ENCODE peak calls at places on chromosomes 5 and 9, in five cellular contexts. K, H, T, D and O are unnamed samples.

GRCh38 chr5:1511037-1511436 is 12.7 kb downstream of the LPCAT1 start:
- DNase-seq in K (no peak), H (no peak), T (no peak), D (peak; percentile 13), O (no peak)

GRCh38 chr5:14574891-14575496 is 6.6 kb upstream of the OTULINL start:
- DNase-seq in K (no peak), H (no peak), T (no peak), D (no peak), O (peak; percentile 64)

GRCh38 chr5:171808951-171809350 is 23.3 kb downstream of the SMIM23 start:
- DNase-seq in K (peak; percentile 81), H (peak; percentile 89), T (no peak), D (no peak), O (no peak)

GRCh38 chr9:131337131-131337848 is 47.8 kb downstream of the PLPP7 start:
- DNase-seq in K (no peak), H (no peak), T (no peak), D (no peak), O (no peak)

GRCh38 chr5:88290801-88291200 is 22.2 kb upstream of the TMEM161B start:
- DNase-seq in K (peak; percentile 68), H (no peak), T (no peak), D (no peak), O (no peak)

GRCh38 chr5:71757590-71758543 is 38.8 kb downstream of the CARTPT start:
- DNase-seq in K (peak; percentile 60), H (peak; percentile 83), T (peak; percentile 56), D (peak; percentile 69), O (peak; percentile 57)

GRCh38 chr9:110337727-110338522 is at the start of gene TXNDC8:
- DNase-seq in K (peak; percentile 61), H (peak; percentile 69), T (no peak), D (no peak), O (no peak)

GRCh38 chr5:60727032-60727431 is 27.1 kb upstream of the DEPDC1B start:
- DNase-seq in K (no peak), H (peak; percentile 7), T (no peak), D (no peak), O (no peak)

GRCh38 chr9:133075925-133076324 is 14.1 kb downstream of the CEL start:
- DNase-seq in K (peak; percentile 95), H (peak; percentile 89), T (peak; percentile 35), D (no peak), O (no peak)

GRCh38 chr5:180093651-180094382 is 22.3 kb upstream of the RNF130 start:
- DNase-seq in K (no peak), H (no peak), T (no peak), D (no peak), O (no peak)

GRCh38 chr9:130607640-130608420 is 28.5 kb downstream of the FUBP3 start:
- DNase-seq in K (peak; percentile 56), H (peak; percentile 56), T (no peak), D (no peak), O (no peak)

GRCh38 chr9:82498918-82499317 is 510.3 kb downstream of the SPATA31D1 start:
- DNase-seq in K (no peak), H (no peak), T (no peak), D (no peak), O (no peak)

GRCh38 chr5:94778712-94779111 is 160.2 kb downstream of the SLF1 start:
- DNase-seq in K (no peak), H (no peak), T (no peak), D (no peak), O (no peak)

GRCh38 chr9:72131206-72131605 is 18.0 kb upstream of the GDA start:
- DNase-seq in K (no peak), H (no peak), T (no peak), D (no peak), O (no peak)

GRCh38 chr5:176610430-176610763 is 441 bp upstream of the GPRIN1 start:
- DNase-seq in K (no peak), H (no peak), T (no peak), D (no peak), O (no peak)

GRCh38 chr9:124749811-124750210 is 21.3 kb downstream of the NR6A1 start:
- DNase-seq in K (peak; percentile 51), H (peak; percentile 32), T (no peak), D (no peak), O (no peak)

GRCh38 chr5:79349047-79349446 is 113.1 kb downstream of the JMY start:
- DNase-seq in K (no peak), H (peak; percentile 24), T (no peak), D (no peak), O (no peak)

GRCh38 chr9:764105-764524 is 77.4 kb upstream of the DMRT1 start:
- DNase-seq in K (peak; percentile 45), H (peak; percentile 89), T (no peak), D (peak; percentile 68), O (no peak)

GRCh38 chr5:151023651-151024050 is 3.3 kb downstream of the GPX3 start:
- DNase-seq in K (peak; percentile 73), H (peak; percentile 38), T (no peak), D (no peak), O (no peak)

GRCh38 chr5:140205952-140206351 is 31.0 kb downstream of the CYSTM1 start:
- DNase-seq in K (no peak), H (peak; percentile 9), T (no peak), D (no peak), O (no peak)

GRCh38 chr9:89553451-89554020 is 51.3 kb upstream of the GADD45G start:
- DNase-seq in K (no peak), H (no peak), T (no peak), D (no peak), O (peak; percentile 29)

GRCh38 chr9:125513634-125514413 is 193.2 kb downstream of the MAPKAP1 start:
- DNase-seq in K (peak; percentile 91), H (peak; percentile 78), T (no peak), D (no peak), O (no peak)

GRCh38 chr5:151156732-151157402 is 712 bp downstream of the ANXA6 start:
- DNase-seq in K (peak; percentile 35), H (peak; percentile 61), T (no peak), D (peak; percentile 42), O (no peak)

GRCh38 chr5:71924980-71925379 is 182.3 kb upstream of the MAP1B start:
- DNase-seq in K (peak; percentile 67), H (peak; percentile 70), T (no peak), D (no peak), O (no peak)

GRCh38 chr9:4967521-4967920 is 17.6 kb upstream of the JAK2 start:
- DNase-seq in K (no peak), H (peak; percentile 81), T (no peak), D (no peak), O (no peak)

GRCh38 chr5:133873454-133873853 is 95.0 kb downstream of the C5orf15 start:
- DNase-seq in K (peak; percentile 60), H (no peak), T (no peak), D (no peak), O (no peak)

GRCh38 chr5:55338810-55339243 is 31.0 kb downstream of the MTREX start:
- DNase-seq in K (peak; percentile 4), H (peak; percentile 50), T (no peak), D (no peak), O (no peak)

GRCh38 chr5:120388016-120388781 is 75.9 kb upstream of the PRR16 start:
- DNase-seq in K (peak; percentile 93), H (peak; percentile 91), T (peak; percentile 22), D (no peak), O (no peak)

GRCh38 chr5:149500922-149501582 is 50.2 kb downstream of the CSNK1A1 start:
- DNase-seq in K (peak; percentile 96), H (peak; percentile 90), T (no peak), D (no peak), O (no peak)

GRCh38 chr9:126401107-126401506 is 74.5 kb downstream of the MVB12B start:
- DNase-seq in K (no peak), H (no peak), T (no peak), D (no peak), O (no peak)

GRCh38 chr5:27928060-27928459 is 889.7 kb upstream of the CDH9 start:
- DNase-seq in K (no peak), H (no peak), T (no peak), D (no peak), O (no peak)

GRCh38 chr9:126796758-126797157 is 8.1 kb upstream of the ZBTB43 start:
- DNase-seq in K (no peak), H (no peak), T (no peak), D (no peak), O (no peak)

GRCh38 chr5:155605898-155606297 is 592.3 kb downstream of the KIF4B start:
- DNase-seq in K (no peak), H (no peak), T (no peak), D (no peak), O (peak; percentile 14)

GRCh38 chr9:92954078-92954861 is 6.9 kb downstream of the FGD3 start:
- DNase-seq in K (peak; percentile 69), H (peak; percentile 30), T (peak; percentile 2), D (no peak), O (peak; percentile 78)

GRCh38 chr9:133115604-133116345 is 5.3 kb downstream of the RALGDS start:
- DNase-seq in K (peak; percentile 81), H (peak; percentile 87), T (no peak), D (no peak), O (no peak)